ENCODE peak calls at places on chromosomes 16 and 17, in four cellular contexts. One of them, this sample, is unnamed.

GRCh38 chr16:3494574-3494973 is 715 bp downstream of the C16orf90 start:
- DNase-seq in PC-3: no peak
- DNase-seq in PC-9: no peak
- DNase-seq in pancreas: no peak
- DNase-seq in this sample: no peak

GRCh38 chr16:53435066-53435688 is 906 bp downstream of the RBL2 start:
- DNase-seq in PC-3: peak
- DNase-seq in pancreas: peak
- DNase-seq in PC-9: peak
- DNase-seq in this sample: peak

GRCh38 chr17:42779942-42780815 is at the start of gene WNK4:
- DNase-seq in PC-9: no peak
- DNase-seq in PC-3: peak
- DNase-seq in pancreas: no peak
- DNase-seq in this sample: no peak

GRCh38 chr16:4393243-4393606 is 21.6 kb downstream of the VASN start:
- DNase-seq in pancreas: no peak
- DNase-seq in PC-3: peak
- DNase-seq in PC-9: peak
- DNase-seq in this sample: no peak

GRCh38 chr16:15950167-15950854 is 895 bp downstream of the ABCC1 start:
- DNase-seq in pancreas: no peak
- DNase-seq in PC-9: no peak
- DNase-seq in PC-3: peak
- DNase-seq in this sample: no peak

GRCh38 chr16:59356709-59357108 is 622.6 kb upstream of the GOT2 start:
- DNase-seq in PC-9: no peak
- DNase-seq in PC-3: no peak
- DNase-seq in pancreas: no peak
- DNase-seq in this sample: no peak

GRCh38 chr16:66961065-66961744 is at the start of gene CES3:
- DNase-seq in PC-3: peak
- DNase-seq in PC-9: peak
- DNase-seq in pancreas: peak
- DNase-seq in this sample: no peak

GRCh38 chr16:76527244-76527643 is 250.0 kb downstream of the CNTNAP4 start:
- DNase-seq in PC-9: no peak
- DNase-seq in PC-3: no peak
- DNase-seq in pancreas: no peak
- DNase-seq in this sample: no peak

GRCh38 chr17:2929881-2930533 is 133.4 kb downstream of the OR1D5 start:
- DNase-seq in pancreas: peak
- DNase-seq in PC-3: peak
- DNase-seq in PC-9: no peak
- DNase-seq in this sample: no peak

GRCh38 chr17:1995321-1996242 is 29.6 kb downstream of the RTN4RL1 start:
- DNase-seq in pancreas: no peak
- DNase-seq in PC-9: no peak
- DNase-seq in PC-3: no peak
- DNase-seq in this sample: no peak

GRCh38 chr17:72351884-72352346 is 231.1 kb downstream of the SOX9 start:
- DNase-seq in PC-9: peak
- DNase-seq in pancreas: no peak
- DNase-seq in PC-3: no peak
- DNase-seq in this sample: no peak

GRCh38 chr17:2897605-2898004 is 101.4 kb downstream of the RAP1GAP2 start:
- DNase-seq in pancreas: peak
- DNase-seq in PC-9: no peak
- DNase-seq in PC-3: no peak
- DNase-seq in this sample: no peak

GRCh38 chr17:75981019-75981615 is 2.1 kb downstream of the TEN1 start:
- DNase-seq in pancreas: no peak
- DNase-seq in PC-3: no peak
- DNase-seq in PC-9: no peak
- DNase-seq in this sample: no peak

GRCh38 chr16:85248857-85249256 is 136.6 kb upstream of the CIBAR2 start:
- DNase-seq in pancreas: no peak
- DNase-seq in PC-3: no peak
- DNase-seq in PC-9: no peak
- DNase-seq in this sample: no peak

GRCh38 chr16:19913306-19913717 is 28.7 kb upstream of the GPRC5B start:
- DNase-seq in pancreas: no peak
- DNase-seq in PC-3: no peak
- DNase-seq in PC-9: no peak
- DNase-seq in this sample: no peak

GRCh38 chr17:49616546-49617205 is 41.0 kb downstream of the NXPH3 start:
- DNase-seq in PC-3: no peak
- DNase-seq in PC-9: no peak
- DNase-seq in pancreas: peak
- DNase-seq in this sample: peak

GRCh38 chr17:57296231-57296630 is 39.9 kb downstream of the MSI2 start:
- DNase-seq in PC-9: peak
- DNase-seq in pancreas: no peak
- DNase-seq in PC-3: peak
- DNase-seq in this sample: peak

GRCh38 chr16:81537721-81538561 is 93.3 kb downstream of the CMIP start:
- DNase-seq in PC-9: no peak
- DNase-seq in pancreas: no peak
- DNase-seq in PC-3: no peak
- DNase-seq in this sample: no peak

GRCh38 chr17:49638818-49639217 is 39.1 kb downstream of the SPOP start:
- DNase-seq in PC-3: peak
- DNase-seq in pancreas: no peak
- DNase-seq in PC-9: no peak
- DNase-seq in this sample: no peak

DNA sequence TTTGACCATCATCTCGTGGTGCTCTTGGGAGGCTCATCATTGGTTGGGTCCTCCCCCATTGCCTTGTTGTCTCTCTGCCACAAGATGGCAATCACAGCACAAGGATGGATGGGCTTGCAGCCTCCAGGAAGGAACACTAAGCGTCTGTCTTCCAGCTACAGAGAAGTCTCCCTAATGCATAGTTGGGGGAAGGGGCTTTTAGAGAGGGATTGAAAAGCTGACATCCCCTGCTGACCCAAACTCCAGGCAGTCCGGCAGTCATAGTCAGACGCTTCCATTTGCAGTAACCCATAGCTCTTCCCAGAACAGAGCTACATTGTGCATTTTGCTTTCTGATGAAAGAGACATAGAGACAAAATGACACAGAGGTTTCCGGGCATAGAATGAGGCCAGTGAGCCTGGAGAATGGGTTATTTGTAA is 111.4 kb downstream of the UTP18 start:
- DNase-seq in PC-9: no peak
- DNase-seq in PC-3: peak
- DNase-seq in pancreas: peak
- DNase-seq in this sample: peak
- TF ChIP-seq CTCF in PC-9: peak
- TF ChIP-seq CTCF in PC-3: peak
- TF ChIP-seq CTCF in pancreas: peak
- TF ChIP-seq CTCF in this sample: peak

DNA sequence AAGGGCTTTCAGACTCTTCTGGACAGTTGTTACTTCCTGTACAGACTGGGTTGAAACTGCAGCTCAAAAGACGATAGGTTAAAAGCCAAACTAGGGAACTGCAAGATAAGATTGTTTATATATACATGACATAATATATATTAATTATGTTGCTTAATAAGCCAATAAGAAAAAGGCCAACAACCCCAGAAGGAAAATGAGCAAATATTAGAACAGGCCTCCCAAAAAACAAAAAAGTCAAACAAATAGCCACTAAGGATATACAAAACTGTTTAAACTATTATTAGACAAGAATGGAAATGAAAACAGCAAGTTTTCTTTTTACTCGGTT is 495 bp upstream of the CMTR2 start:
- DNase-seq in PC-9: no peak
- DNase-seq in pancreas: no peak
- DNase-seq in PC-3: no peak
- DNase-seq in this sample: peak
- H3K4me3 ChIP-seq in PC-9: peak
- H3K4me3 ChIP-seq in pancreas: no peak
- H3K4me3 ChIP-seq in PC-3: peak
- H3K4me3 ChIP-seq in this sample: peak

DNA sequence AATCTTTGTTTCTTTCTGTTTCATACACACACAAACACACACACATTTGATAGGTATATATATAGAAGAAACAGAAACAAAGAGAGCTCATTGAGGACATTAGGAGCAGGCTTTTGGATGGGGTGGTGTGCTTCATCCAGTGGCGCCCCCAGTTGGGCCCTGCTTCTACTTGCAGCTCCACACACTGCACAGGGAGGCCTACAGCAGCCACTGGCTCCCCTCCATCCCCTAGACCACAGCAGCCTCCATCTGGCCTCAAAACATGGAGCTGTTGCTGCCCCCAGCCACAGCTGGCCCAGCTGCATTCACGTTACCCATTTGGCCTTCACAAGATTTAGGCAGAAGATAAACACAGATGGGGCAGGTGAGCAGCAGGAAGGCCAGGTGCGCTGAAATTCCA is 33.1 kb upstream of the NF1 start:
- DNase-seq in PC-9: no peak
- DNase-seq in pancreas: no peak
- DNase-seq in PC-3: no peak
- DNase-seq in this sample: no peak
- TF ChIP-seq CTCF in PC-9: no peak
- TF ChIP-seq CTCF in pancreas: no peak
- TF ChIP-seq CTCF in PC-3: no peak
- TF ChIP-seq CTCF in this sample: no peak

GRCh38 chr16:73014768-73015167 is 33.2 kb downstream of the ZFHX3 start:
- DNase-seq in pancreas: no peak
- DNase-seq in PC-9: no peak
- DNase-seq in PC-3: no peak
- DNase-seq in this sample: no peak
- H3K4me3 ChIP-seq in pancreas: no peak
- H3K4me3 ChIP-seq in PC-9: no peak
- H3K4me3 ChIP-seq in PC-3: no peak
- H3K4me3 ChIP-seq in this sample: no peak

DNA sequence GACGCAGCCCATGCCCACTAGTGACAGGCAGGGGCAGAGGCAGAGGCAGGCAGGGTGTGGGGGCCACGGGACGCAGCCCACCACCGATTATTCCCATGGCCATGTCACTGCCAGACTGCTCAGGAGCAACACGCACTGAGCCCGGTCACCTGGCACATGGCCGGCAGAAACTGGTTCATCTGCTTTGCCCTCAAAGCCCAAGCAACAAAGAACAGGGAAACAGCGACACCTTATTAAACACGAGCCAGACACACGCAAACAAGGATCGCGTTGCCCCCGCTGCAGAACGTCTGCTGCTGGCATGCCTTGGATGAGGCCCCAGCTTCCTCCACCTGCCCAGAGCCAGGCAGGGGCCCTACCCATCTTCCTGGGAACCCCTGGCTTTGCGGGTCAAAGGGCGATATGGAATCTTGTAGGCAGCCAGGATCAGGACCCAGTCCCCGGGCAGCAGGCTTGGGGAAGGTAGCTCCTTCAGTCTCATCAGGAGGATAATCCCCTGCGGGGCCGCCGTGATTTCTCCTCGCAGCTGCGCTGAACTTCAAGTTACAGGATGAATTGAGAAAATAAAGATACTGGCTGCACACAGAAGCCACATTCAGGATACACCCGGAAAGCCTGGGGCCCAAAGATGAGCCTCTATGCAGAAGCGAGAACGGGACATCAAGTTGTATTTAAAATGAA is 4.8 kb downstream of the TBC1D16 start:
- DNase-seq in pancreas: peak
- DNase-seq in PC-9: peak
- DNase-seq in PC-3: peak
- DNase-seq in this sample: peak
- TF ChIP-seq CTCF in pancreas: no peak
- TF ChIP-seq CTCF in PC-9: no peak
- TF ChIP-seq CTCF in PC-3: peak
- TF ChIP-seq CTCF in this sample: peak

GRCh38 chr16:83810906-83811305 is 3.1 kb downstream of the HSBP1 start:
- DNase-seq in pancreas: no peak
- DNase-seq in PC-3: no peak
- DNase-seq in PC-9: no peak
- DNase-seq in this sample: no peak

GRCh38 chr16:83813818-83814653 is 6.3 kb downstream of the HSBP1 start:
- DNase-seq in PC-9: no peak
- DNase-seq in pancreas: peak
- DNase-seq in PC-3: peak
- DNase-seq in this sample: no peak

GRCh38 chr16:83818276-83818675 is 10.5 kb downstream of the HSBP1 start:
- DNase-seq in PC-3: no peak
- DNase-seq in pancreas: no peak
- DNase-seq in PC-9: no peak
- DNase-seq in this sample: no peak

GRCh38 chr16:83817022-83817421 is 9.2 kb downstream of the HSBP1 start:
- DNase-seq in PC-9: no peak
- DNase-seq in pancreas: no peak
- DNase-seq in PC-3: no peak
- DNase-seq in this sample: no peak

DNA sequence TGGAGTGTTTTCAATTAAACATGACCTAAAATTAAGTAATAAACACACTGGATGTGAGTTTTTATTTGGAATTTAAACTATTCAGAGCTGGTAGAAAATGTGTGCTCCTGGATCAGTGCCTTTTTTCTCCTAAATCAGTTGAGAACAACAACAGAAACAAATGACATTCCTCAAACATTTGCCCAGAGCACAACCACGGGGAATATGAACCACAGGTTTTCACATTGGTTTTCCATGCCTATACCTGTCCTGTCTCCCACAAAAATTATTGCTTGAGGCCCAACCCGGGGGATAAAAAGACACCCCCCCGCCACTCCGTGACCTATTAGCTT is 6.8 kb downstream of the HSBP1 start:
- DNase-seq in pancreas: no peak
- DNase-seq in PC-3: no peak
- DNase-seq in PC-9: no peak
- DNase-seq in this sample: no peak
- H3K4me3 ChIP-seq in pancreas: no peak
- H3K4me3 ChIP-seq in PC-3: no peak
- H3K4me3 ChIP-seq in PC-9: no peak
- H3K4me3 ChIP-seq in this sample: no peak